ENCODE peak calls at places on chromosomes 12 and 14, in six cellular contexts. A, K, T, Q, L and D are unnamed samples. For H3K4me1, the result is how much of the 10 kb centered on the place peaks cover.

GRCh38 chr12:115452751-115453281 is 768.8 kb upstream of the TBX3 start:
- DNase-seq in T (no peak), K (no peak), A (no peak), Q (peak), L (no peak), D (peak)

GRCh38 chr12:5052348-5052747 is 8.7 kb downstream of the KCNA5 start:
- DNase-seq in Q (no peak), L (no peak), T (no peak), A (no peak), K (no peak), D (no peak)

GRCh38 chr12:113185180-113186032 is at the start of the genes DDX54 and RITA1:
- DNase-seq in Q (peak), K (peak), A (peak), L (peak), T (peak), D (peak)

GRCh38 chr12:12384601-12385321 is 27.9 kb downstream of the BORCS5 start:
- DNase-seq in T (no peak), K (no peak), L (no peak), Q (peak), A (peak), D (peak)

GRCh38 chr12:98870521-98870920 is 225.4 kb downstream of the APAF1 start:
- DNase-seq in T (no peak), K (no peak), Q (no peak), A (no peak), L (no peak), D (peak)

GRCh38 chr12:124415064-124415463 is 120.2 kb downstream of the RFLNA start:
- DNase-seq in K (no peak), L (no peak), Q (no peak), A (no peak), T (no peak), D (no peak)

GRCh38 chr12:43742106-43742505 is 16.5 kb downstream of the PUS7L start:
- DNase-seq in T (no peak), Q (no peak), L (peak), A (no peak), K (peak), D (no peak)

GRCh38 chr14:26655128-26655527 is 57.3 kb upstream of the NOVA1 start:
- DNase-seq in T (no peak), A (no peak), L (no peak), Q (no peak), K (no peak), D (no peak)

GRCh38 chr14:76773188-76773885 is 12.1 kb downstream of the VASH1 start:
- DNase-seq in Q (peak), A (no peak), T (no peak), L (peak), K (peak), D (no peak)

GRCh38 chr12:51846911-51847829 is 1.3 kb downstream of the FIGNL2 start:
- DNase-seq in L (peak), T (no peak), Q (peak), K (no peak), A (no peak), D (peak)

GRCh38 chr12:132071001-132071810 is 72.9 kb downstream of the DDX51 start:
- DNase-seq in L (no peak), T (no peak), A (no peak), K (no peak), Q (no peak), D (no peak)

GRCh38 chr14:76867536-76868452 is 41.6 kb downstream of the LRRC74A start:
- DNase-seq in L (no peak), T (no peak), A (no peak), K (no peak), Q (no peak), D (no peak)

GRCh38 chr12:63093711-63094110 is 57.3 kb downstream of the AVPR1A start:
- DNase-seq in K (peak), T (no peak), Q (no peak), L (no peak), A (no peak), D (no peak)

GRCh38 chr12:47277972-47278448 is 198.3 kb upstream of the AMIGO2 start:
- DNase-seq in L (peak), A (no peak), K (peak), T (peak), Q (no peak), D (no peak)

GRCh38 chr14:82855912-82856381 is 1322.3 kb upstream of the SEL1L start:
- DNase-seq in T (no peak), K (peak), Q (peak), A (peak), L (peak), D (peak)

GRCh38 chr12:30939234-30939633 is 12.7 kb downstream of the TSPAN11 start:
- DNase-seq in K (peak), Q (no peak), T (no peak), A (peak), L (no peak), D (no peak)

DNA sequence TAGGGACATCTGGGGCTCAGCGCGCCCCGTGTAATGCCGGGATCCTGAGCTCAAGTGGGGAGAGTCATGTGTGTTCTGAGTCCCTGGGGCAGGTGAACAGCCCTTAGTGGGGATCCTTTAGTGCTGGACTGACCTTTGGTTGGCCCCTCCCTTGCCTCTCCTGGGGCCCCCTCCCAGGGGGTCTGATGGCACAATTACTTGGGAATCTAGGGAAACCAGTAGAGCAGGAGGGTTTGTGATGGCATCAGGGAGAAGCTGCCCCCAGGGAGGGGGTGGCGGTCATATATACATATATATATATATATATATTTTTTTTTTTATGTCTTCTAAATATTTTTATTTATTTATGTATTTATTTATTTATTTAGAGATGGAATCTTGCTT is at the start of gene MORN3:
- DNase-seq in A (no peak), K (peak), Q (no peak), L (no peak), T (no peak), D (no peak)
- H3K9ac ChIP-seq in A (no peak), K (no peak), Q (no peak), L (no peak), T (no peak), D (no peak)

GRCh38 chr14:100669011-100669412 is 57.7 kb upstream of the DLK1 start:
- DNase-seq in Q (no peak), K (no peak), T (no peak), L (no peak), A (no peak), D (no peak)

GRCh38 chr14:100671906-100672305 is 54.8 kb upstream of the DLK1 start:
- DNase-seq in L (no peak), A (no peak), K (no peak), Q (no peak), T (no peak), D (no peak)

GRCh38 chr14:100669468-100669867 is 57.2 kb upstream of the DLK1 start:
- DNase-seq in Q (no peak), L (no peak), T (no peak), K (no peak), A (no peak), D (no peak)

GRCh38 chr14:100671386-100671901 is 55.2 kb upstream of the DLK1 start:
- DNase-seq in T (no peak), Q (no peak), L (no peak), A (no peak), K (no peak), D (no peak)

DNA sequence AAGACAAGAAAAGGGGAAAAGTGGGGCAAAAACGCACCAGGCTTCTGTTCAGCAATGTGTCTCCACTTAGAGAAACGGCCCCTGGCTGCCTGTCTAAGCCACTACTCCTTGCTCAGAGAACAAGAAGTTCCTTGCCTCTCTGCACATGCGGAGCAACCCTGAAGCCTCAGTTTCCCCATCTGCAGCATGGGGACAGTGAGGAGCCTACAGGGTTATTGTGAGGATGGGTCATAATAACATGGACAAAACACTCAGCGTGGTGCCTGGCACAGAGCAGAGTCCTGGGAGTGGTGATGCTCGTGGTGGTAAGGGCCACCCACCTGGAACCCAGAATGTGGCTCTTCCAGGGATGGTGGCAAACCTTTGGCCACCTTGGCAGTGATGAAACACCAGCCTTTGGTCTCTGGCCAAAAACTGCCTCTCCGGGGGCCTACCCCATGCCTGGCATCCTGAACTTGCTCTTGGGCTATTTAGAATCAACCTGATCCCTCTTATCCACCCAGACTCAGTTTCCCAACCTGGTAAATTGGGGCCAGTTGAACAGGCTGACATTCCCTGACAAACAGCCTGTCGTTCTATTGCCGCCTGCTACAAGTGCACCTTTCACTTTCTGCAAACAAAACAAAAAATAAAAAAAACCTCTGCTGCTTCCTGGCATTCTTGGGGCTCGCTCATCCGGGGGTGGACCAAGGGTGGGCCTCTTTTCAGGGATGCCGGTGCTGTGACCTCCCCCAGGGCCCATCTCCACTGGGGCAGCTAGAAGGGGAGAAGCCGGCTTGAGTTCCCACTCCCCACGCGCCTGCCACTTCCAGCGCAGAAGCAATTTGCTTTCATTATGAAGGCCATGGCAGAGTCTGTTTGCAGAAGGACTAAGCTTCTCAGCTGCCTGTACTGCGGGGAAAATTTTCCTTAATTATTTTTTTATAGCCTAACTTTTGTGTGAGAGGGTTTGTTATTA is 56.4 kb upstream of the DLK1 start:
- DNase-seq in Q (no peak), L (no peak), A (no peak), T (no peak), K (no peak), D (no peak)
- TF ChIP-seq EZH2phosphoT487 in Q (no peak), L (no peak), A (no peak), T (no peak), K (no peak), D (no peak)

GRCh38 chr14:95495538-95496025 is 20.9 kb downstream of the SYNE3 start:
- DNase-seq in A (no peak), L (no peak), Q (no peak), K (no peak), T (no peak), D (no peak)
- H3K4me1 ChIP-seq in A (half or more), L (under half), Q (under half), K (under half), T (under half), D (under half)

GRCh38 chr14:35287481-35288013 is 4.6 kb upstream of the PSMA6 start:
- DNase-seq in A (no peak), L (no peak), K (no peak), T (no peak), Q (no peak), D (no peak)
- H3K9ac ChIP-seq in A (no peak), L (no peak), K (no peak), T (no peak), Q (no peak), D (no peak)

GRCh38 chr14:95564060-95564459 is 29.2 kb downstream of the GLRX5 start:
- DNase-seq in Q (no peak), T (no peak), K (no peak), L (peak), A (no peak), D (no peak)
- TF ChIP-seq EZH2phosphoT487 in Q (no peak), T (no peak), K (no peak), L (no peak), A (no peak), D (no peak)

GRCh38 chr12:6224550-6224949 is 24.4 kb downstream of the CD9 start:
- DNase-seq in Q (no peak), K (peak), L (peak), A (no peak), T (no peak), D (no peak)
- H3K4me1 ChIP-seq in Q (under half), K (half or more), L (under half), A (under half), T (half or more), D (under half)